ENCODE peak calls at places on chromosomes 3 and 15, in eight cellular contexts. U, Q, K, C, X, S, N and J are unnamed samples.
A peak's percentile ranks its signal among the peaks of the same experiment; 100 is the strongest.

GRCh38 chr15:38904298-38904697 is 339.7 kb upstream of the RASGRP1 start:
- DNase-seq in C (no peak), S (no peak), N (no peak), X (no peak), U (no peak), K (no peak), Q (no peak), J (no peak)

GRCh38 chr3:14128724-14129123 is 3.9 kb downstream of the TMEM43 start:
- DNase-seq in X (no peak), K (no peak), C (no peak), S (no peak), Q (no peak), U (no peak), N (no peak), J (no peak)

GRCh38 chr15:90165659-90166489 is 35.3 kb upstream of the SEMA4B start:
- DNase-seq in U (peak; percentile 98), X (no peak), S (peak; percentile 97), N (peak; percentile 98), C (no peak), K (no peak), Q (peak; percentile 94), J (peak; percentile 91)

GRCh38 chr15:77852241-77853007 is 219.7 kb upstream of the LINGO1 start:
- DNase-seq in S (peak; percentile 35), C (no peak), K (no peak), X (no peak), U (no peak), Q (no peak), N (no peak), J (no peak)

GRCh38 chr3:125073506-125073905 is 17.7 kb upstream of the HEG1 start:
- DNase-seq in Q (no peak), C (no peak), K (no peak), S (no peak), U (no peak), X (no peak), N (no peak), J (no peak)

GRCh38 chr3:126197854-126198584 is 17.6 kb upstream of the ALDH1L1 start:
- DNase-seq in K (peak; percentile 52), U (peak; percentile 75), S (peak; percentile 75), X (peak; percentile 67), N (peak; percentile 52), Q (peak; percentile 38), C (no peak), J (peak; percentile 27)

GRCh38 chr3:128274837-128275236 is 121.6 kb downstream of the EEFSEC start:
- DNase-seq in K (no peak), S (no peak), Q (peak; percentile 82), N (peak; percentile 31), X (no peak), U (peak; percentile 91), C (no peak), J (no peak)

GRCh38 chr15:85587707-85588441 is 206.9 kb downstream of the KLHL25 start:
- DNase-seq in X (no peak), K (no peak), S (no peak), N (no peak), U (peak; percentile 65), Q (no peak), C (no peak), J (no peak)

GRCh38 chr3:193791041-193792032 is 198.3 kb downstream of the OPA1 start:
- DNase-seq in X (no peak), S (no peak), K (peak; percentile 22), U (no peak), N (no peak), Q (no peak), C (no peak), J (peak; percentile 63)

GRCh38 chr15:29685156-29686078 is 136.9 kb downstream of the TJP1 start:
- DNase-seq in K (no peak), C (peak; percentile 35), X (no peak), Q (no peak), N (no peak), U (peak; percentile 55), S (no peak), J (no peak)

GRCh38 chr15:85825719-85826118 is 31.0 kb upstream of the KLHL25 start:
- DNase-seq in K (no peak), X (no peak), Q (no peak), U (no peak), S (no peak), C (no peak), N (no peak), J (peak; percentile 90)

GRCh38 chr15:31341501-31342195 is 15.0 kb downstream of the KLF13 start:
- DNase-seq in N (no peak), Q (no peak), X (no peak), K (no peak), S (no peak), C (no peak), U (no peak), J (no peak)

GRCh38 chr15:89070197-89071124 is 17.8 kb upstream of the ABHD2 start:
- DNase-seq in C (no peak), Q (no peak), S (no peak), U (no peak), N (no peak), X (no peak), K (no peak), J (no peak)

GRCh38 chr3:27721717-27722564 is at the start of gene EOMES:
- DNase-seq in X (no peak), N (no peak), S (no peak), U (peak; percentile 34), K (peak; percentile 60), C (no peak), Q (no peak), J (no peak)

GRCh38 chr3:154552338-154552737 is 122.3 kb upstream of the GPR149 start:
- DNase-seq in U (no peak), S (no peak), N (no peak), C (no peak), K (no peak), X (no peak), Q (no peak), J (no peak)

GRCh38 chr15:52124270-52124878 is 11.8 kb upstream of the BCL2L10 start:
- DNase-seq in Q (no peak), N (no peak), X (no peak), C (no peak), U (peak; percentile 60), K (no peak), S (no peak), J (no peak)

GRCh38 chr15:58669108-58669507 is 80.4 kb downstream of the ADAM10 start:
- DNase-seq in U (no peak), X (no peak), Q (no peak), C (no peak), N (no peak), S (no peak), K (peak; percentile 16), J (no peak)

GRCh38 chr15:58665676-58666075 is 83.8 kb downstream of the ADAM10 start:
- DNase-seq in S (no peak), Q (no peak), K (no peak), N (no peak), X (no peak), U (no peak), C (no peak), J (no peak)

DNA sequence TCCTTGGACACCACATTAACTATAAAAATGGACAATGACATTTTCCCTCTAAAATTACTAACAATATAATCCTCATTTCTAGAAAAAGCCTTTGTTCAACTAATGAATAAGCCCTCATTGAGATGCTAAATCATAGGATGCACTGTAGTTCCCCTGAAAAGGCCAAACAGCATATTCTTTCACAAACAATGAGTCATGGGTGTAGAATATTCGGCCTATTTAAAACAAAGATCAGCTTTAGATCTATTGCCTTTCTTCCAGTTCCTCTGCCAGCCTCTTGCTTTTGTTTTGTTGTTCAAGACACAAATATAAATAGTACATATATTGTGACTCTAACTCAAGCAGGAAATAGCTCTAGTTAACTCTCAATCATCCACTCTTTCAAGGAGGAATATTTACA is 82.5 kb downstream of the ADAM10 start:
- DNase-seq in Q (no peak), S (no peak), N (no peak), C (no peak), X (no peak), K (no peak), U (peak; percentile 52), J (no peak)
- H3K4me3 ChIP-seq in Q (no peak overlapping the region), S (no peak overlapping the region), N (no peak overlapping the region), C (no peak overlapping the region), X (no peak overlapping the region), K (no peak overlapping the region), U (no peak overlapping the region), J (no peak overlapping the region)

DNA sequence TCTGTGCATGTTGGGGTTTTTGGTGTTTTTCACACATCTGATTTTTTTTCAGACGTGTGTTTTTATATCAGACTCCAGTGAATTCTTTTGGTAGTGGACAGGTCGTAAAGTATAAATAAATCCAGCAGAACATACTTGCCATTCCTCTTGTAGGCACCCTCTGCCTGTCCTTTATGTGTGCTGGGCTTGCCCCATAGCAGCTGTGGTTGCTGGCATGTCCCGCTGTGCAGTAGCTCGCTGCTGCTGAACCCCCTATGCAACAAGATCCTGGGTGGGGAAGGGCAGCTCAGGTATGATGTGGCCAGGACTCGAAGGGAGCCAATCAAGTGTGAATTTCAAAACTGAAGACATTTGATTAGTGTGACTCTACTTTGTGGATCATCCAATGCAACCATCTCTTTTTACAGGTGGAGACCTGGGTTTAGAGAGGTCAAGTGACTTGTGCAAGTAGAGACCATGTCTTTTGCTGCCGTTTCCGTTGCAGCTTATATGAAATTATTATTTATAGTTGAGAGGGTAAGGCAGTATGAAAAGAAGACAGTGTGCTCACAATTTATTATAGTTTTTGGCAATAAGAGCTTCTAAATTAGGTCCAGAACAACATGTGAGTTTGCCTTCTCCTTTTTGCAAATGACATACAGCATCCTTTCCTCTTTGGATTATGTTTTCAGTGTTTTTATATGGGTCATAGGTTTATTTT is 350.8 kb upstream of the C2CD4B start:
- DNase-seq in Q (no peak), K (no peak), N (no peak), C (no peak), S (no peak), X (no peak), U (no peak), J (no peak)
- TF ChIP-seq CTCF in Q (no peak), K (no peak), N (no peak), C (no peak), S (no peak), X (no peak), U (no peak), J (no peak)

DNA sequence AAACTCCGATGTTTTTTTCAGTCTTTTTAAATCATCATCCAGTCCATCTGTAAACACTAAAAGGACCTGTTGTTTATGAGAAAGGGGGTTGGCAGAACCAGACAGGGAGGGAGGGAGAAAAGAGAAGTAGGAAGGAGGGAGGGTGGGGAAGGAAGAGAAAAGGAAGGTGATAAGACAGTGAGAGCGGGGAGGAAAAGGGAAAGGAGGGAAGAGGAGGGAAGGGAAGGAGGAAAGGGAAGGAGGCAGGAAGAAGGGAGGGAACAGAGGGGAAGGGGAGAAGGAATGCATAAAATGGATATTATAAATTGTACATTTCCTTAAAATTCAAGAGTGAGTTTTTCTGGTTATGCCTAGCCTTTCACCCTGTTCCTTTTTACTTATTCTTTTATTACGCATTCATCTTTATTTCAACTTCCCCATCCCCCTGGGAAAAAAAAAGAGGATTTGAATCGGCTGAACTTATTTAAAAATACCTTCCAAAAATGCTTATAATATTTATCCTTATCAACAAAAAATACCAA is 50.1 kb upstream of the CAPN7 start:
- DNase-seq in K (no peak), C (no peak), X (no peak), Q (no peak), N (no peak), U (no peak), S (no peak), J (no peak)
- H3K4me3 ChIP-seq in K (no peak overlapping the region), C (no peak overlapping the region), X (no peak overlapping the region), Q (no peak overlapping the region), N (no peak overlapping the region), U (no peak overlapping the region), S (no peak overlapping the region), J (no peak overlapping the region)

DNA sequence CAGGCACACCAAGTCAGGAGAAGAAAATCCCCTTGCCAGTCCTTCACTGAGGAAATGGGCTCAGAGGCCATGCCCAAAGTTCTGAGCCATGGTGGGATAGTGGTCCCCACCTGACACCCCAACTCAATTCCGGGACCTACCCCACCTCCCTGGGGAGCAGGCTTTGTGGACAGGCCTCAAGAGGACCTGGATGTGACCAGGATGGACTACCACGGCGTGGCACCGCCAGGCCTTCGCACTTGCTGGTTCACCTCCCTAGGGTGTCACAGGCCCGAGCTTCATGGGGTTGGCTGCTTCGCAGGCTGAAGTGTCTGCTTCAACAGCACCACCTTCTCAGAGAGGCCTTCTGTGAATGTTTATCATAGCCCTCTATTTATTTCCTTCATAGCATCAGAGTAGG is 31.7 kb downstream of the POC1A start:
- DNase-seq in X (no peak), U (no peak), N (no peak), S (peak; percentile 68), Q (no peak), C (no peak), K (no peak), J (no peak)
- TF ChIP-seq CTCF in X (no peak), U (no peak), N (no peak), S (no peak), Q (no peak), C (no peak), K (no peak), J (no peak)